ENCODE peak calls at places on chromosomes 11 and 22, in five cellular contexts. R is Peyer's patch; G is lower lobe of right lung; T is neural progenitor cell; F is CD4-positive, alpha-beta memory T cell. J is an unnamed sample. For H3K4me1, the result is how much of the 10 kb centered on the place peaks cover.

GRCh38 chr11:80146231-80146630 is 705.4 kb upstream of the TENM4 start:
- DNase-seq in R (no peak), G (no peak), T (no peak), F (no peak), J (no peak)

GRCh38 chr22:46076651-46077339 is 73.5 kb upstream of the PPARA start:
- DNase-seq in R (peak), G (peak), T (no peak), F (no peak), J (no peak)

GRCh38 chr22:42473484-42474193 is 41.4 kb upstream of the NFAM1 start:
- DNase-seq in R (no peak), G (no peak), T (peak), F (peak), J (peak)

GRCh38 chr22:38949889-38950405 is 7.5 kb upstream of the APOBEC3A start:
- DNase-seq in R (no peak), G (peak), T (peak), F (no peak), J (no peak)

GRCh38 chr22:34851918-34852662 is 213.9 kb upstream of the ISX start:
- DNase-seq in R (no peak), G (no peak), T (peak), F (no peak), J (no peak)

GRCh38 chr11:70661763-70662501 is 263.6 kb downstream of the CTTN start:
- DNase-seq in R (no peak), G (no peak), T (peak), F (no peak), J (peak)

GRCh38 chr11:130042093-130042591 is 27.6 kb upstream of the APLP2 start:
- DNase-seq in R (no peak), G (no peak), T (no peak), F (no peak), J (no peak)

GRCh38 chr22:24230911-24231656 is 13.8 kb downstream of the GGT5 start:
- DNase-seq in R (peak), G (peak), T (peak), F (peak), J (no peak)

GRCh38 chr11:44879432-44879831 is 71.3 kb downstream of the TP53I11 start:
- DNase-seq in R (no peak), G (no peak), T (no peak), F (no peak), J (no peak)

GRCh38 chr11:72349616-72350218 is 84.6 kb downstream of the CLPB start:
- DNase-seq in R (no peak), G (no peak), T (no peak), F (no peak), J (peak)

GRCh38 chr11:74299000-74299399 is 12.4 kb downstream of the P4HA3 start:
- DNase-seq in R (no peak), G (no peak), T (no peak), F (no peak), J (no peak)

GRCh38 chr11:76759517-76759916 is 23.6 kb upstream of the TSKU start:
- DNase-seq in R (no peak), G (no peak), T (no peak), F (no peak), J (no peak)

GRCh38 chr11:8352090-8352489 is 88.4 kb upstream of the LMO1 start:
- DNase-seq in R (no peak), G (no peak), T (no peak), F (no peak), J (peak)

GRCh38 chr22:31102441-31103081 is 4.8 kb downstream of the SELENOM start:
- DNase-seq in R (peak), G (no peak), T (no peak), F (no peak), J (peak)

GRCh38 chr11:63491240-63491587 is 247 bp upstream of the PLAAT5 start:
- DNase-seq in R (no peak), G (no peak), T (no peak), F (no peak), J (no peak)

GRCh38 chr11:299951-300735 is 817 bp upstream of the IFITM5 start:
- DNase-seq in R (peak), G (peak), T (peak), F (no peak), J (peak)

GRCh38 chr11:85663080-85663729 is 1.7 kb downstream of the CREBZF start:
- DNase-seq in R (no peak), G (no peak), T (no peak), F (peak), J (no peak)

GRCh38 chr11:1888811-1889526 is 2.7 kb downstream of the PRR33 start:
- DNase-seq in R (peak), G (peak), T (no peak), F (peak), J (no peak)

GRCh38 chr22:26429458-26430238 is 588 bp downstream of the ASPHD2 start:
- DNase-seq in R (no peak), G (no peak), T (no peak), F (no peak), J (no peak)

GRCh38 chr11:86152901-86153300 is 84.0 kb upstream of the PICALM start:
- DNase-seq in R (no peak), G (no peak), T (no peak), F (no peak), J (no peak)

GRCh38 chr22:35998748-35999147 is 29.9 kb downstream of the RBFOX2 start:
- DNase-seq in R (no peak), G (no peak), T (no peak), F (no peak), J (no peak)

GRCh38 chr11:102410382-102410784 is 42.2 kb downstream of the TMEM123 start:
- DNase-seq in R (no peak), G (no peak), T (no peak), F (no peak), J (peak)

GRCh38 chr22:49943771-49944398 is 16.7 kb upstream of the PIM3 start:
- DNase-seq in R (no peak), G (no peak), T (no peak), F (no peak), J (no peak)

GRCh38 chr11:95512177-95512576 is 277.4 kb downstream of the FAM76B start:
- DNase-seq in R (no peak), G (no peak), T (no peak), F (no peak), J (peak)

GRCh38 chr11:14372011-14372410 is 13.0 kb upstream of the RRAS2 start:
- DNase-seq in R (no peak), G (no peak), T (no peak), F (no peak), J (no peak)

GRCh38 chr11:121133046-121133445 is 32.0 kb downstream of the TECTA start:
- DNase-seq in R (no peak), G (no peak), T (no peak), F (no peak), J (no peak)

GRCh38 chr11:36508743-36509142 is 1.3 kb downstream of the TRAF6 start:
- DNase-seq in R (no peak), G (no peak), T (no peak), F (no peak), J (no peak)

GRCh38 chr11:123707606-123708205 is 33.8 kb downstream of the ZNF202 start:
- DNase-seq in R (peak), G (no peak), T (peak), F (peak), J (peak)

GRCh38 chr11:47842749-47843148 is 5.4 kb downstream of the NUP160 start:
- DNase-seq in R (no peak), G (no peak), T (no peak), F (no peak), J (no peak)

GRCh38 chr11:132158091-132158490 is 787.7 kb downstream of the NTM start:
- DNase-seq in R (no peak), G (no peak), T (peak), F (no peak), J (peak)

GRCh38 chr11:45405916-45406670 is 120.0 kb upstream of the SYT13 start:
- DNase-seq in R (no peak), G (no peak), T (no peak), F (no peak), J (no peak)

GRCh38 chr11:66815646-66816045 is 27.6 kb upstream of the RCE1 start:
- DNase-seq in R (no peak), G (no peak), T (no peak), F (no peak), J (no peak)

GRCh38 chr11:32118025-32118974 is 27.4 kb downstream of the RCN1 start:
- DNase-seq in R (no peak), G (no peak), T (no peak), F (no peak), J (peak)

GRCh38 chr11:118263694-118264567 is at the start of gene MPZL2:
- DNase-seq in R (peak), G (peak), T (peak), F (no peak), J (peak)

GRCh38 chr22:37848587-37849088 is 581 bp upstream of the EIF3L start:
- DNase-seq in R (no peak), G (no peak), T (peak), F (peak), J (no peak)

GRCh38 chr11:86214710-86215109 is 29.8 kb upstream of the EED start:
- DNase-seq in R (no peak), G (no peak), T (no peak), F (no peak), J (no peak)

GRCh38 chr11:117107701-117108590 is 9.7 kb upstream of the SIK3 start:
- DNase-seq in R (no peak), G (no peak), T (no peak), F (no peak), J (peak)

GRCh38 chr11:12101318-12101717 is 9.1 kb upstream of the MICAL2 start:
- DNase-seq in R (no peak), G (no peak), T (no peak), F (no peak), J (no peak)
- H3K4me1 ChIP-seq in R (under half), G (under half), T (under half), F (under half), J (under half)

GRCh38 chr11:65615229-65615949 is at the start of gene PCNX3:
- DNase-seq in R (peak), G (peak), T (peak), F (peak), J (peak)
- H3K27ac ChIP-seq in R (peak), G (peak), T (peak), F (peak), J (peak)

GRCh38 chr11:108223449-108224149 is 732 bp downstream of the ATM start:
- DNase-seq in R (no peak), G (no peak), T (no peak), F (peak), J (peak)

GRCh38 chr11:108221401-108221800 is 1.0 kb downstream of the NPAT start:
- DNase-seq in R (no peak), G (no peak), T (peak), F (no peak), J (peak)

GRCh38 chr11:108222686-108223448 is at the start of gene ATM:
- DNase-seq in R (peak), G (peak), T (peak), F (peak), J (peak)

GRCh38 chr11:108220721-108221346 is 1.6 kb downstream of the NPAT start:
- DNase-seq in R (no peak), G (no peak), T (no peak), F (no peak), J (no peak)

DNA sequence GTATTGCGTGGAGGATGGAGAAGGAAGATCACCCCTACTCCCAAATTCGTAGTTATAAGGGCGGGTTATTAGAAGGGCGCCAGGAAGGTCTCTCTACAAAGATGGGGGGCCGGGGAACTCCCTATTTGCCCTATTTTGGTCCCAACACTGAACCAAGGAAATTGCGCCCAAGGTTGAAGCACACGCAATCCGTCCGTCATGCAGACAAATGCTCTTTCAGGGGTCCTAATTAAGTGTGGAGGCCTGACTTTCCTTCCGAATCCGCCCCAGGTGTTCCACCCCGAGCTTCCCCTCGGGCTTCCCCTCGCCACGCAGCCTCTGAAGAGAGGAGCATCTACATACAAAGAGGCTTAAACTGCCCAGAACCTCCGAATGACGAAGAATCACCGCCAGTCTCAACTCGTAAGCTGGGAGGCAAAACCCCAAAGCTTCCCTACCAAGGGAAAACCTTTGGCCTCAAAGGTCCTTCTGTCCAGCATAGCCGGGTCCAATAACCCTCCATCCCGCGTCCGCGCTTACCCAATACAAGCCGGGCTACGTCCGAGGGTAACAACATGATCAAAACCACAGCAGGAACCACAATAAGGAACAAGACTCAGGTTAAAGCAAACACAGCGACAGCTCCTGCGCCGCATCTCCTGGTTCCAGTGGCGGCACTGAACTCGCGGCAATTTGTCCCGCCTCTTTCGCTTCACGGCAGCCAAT is at the start of gene NPAT:
- DNase-seq in R (no peak), G (no peak), T (no peak), F (no peak), J (no peak)
- H3K4me1 ChIP-seq in R (under half), G (half or more), T (under half), F (half or more), J (under half)

GRCh38 chr11:112176077-112176476 is 765 bp downstream of the BCO2 start:
- DNase-seq in R (no peak), G (no peak), T (no peak), F (no peak), J (peak)
- H3K27ac ChIP-seq in R (no peak), G (peak), T (no peak), F (no peak), J (peak)

J was measured in cardiac muscle cell.